ENCODE peak calls at places on chromosomes 3 and 15, in five cellular contexts. One of them, this sample, is unnamed.

GRCh38 chr3:191882289-191882688 is 421.3 kb downstream of the PYDC2 start:
- DNase-seq in AG09309: no peak
- DNase-seq in anterior cingulate cortex: no peak
- DNase-seq in LoVo: no peak
- DNase-seq in AG08395: no peak
- DNase-seq in this sample: peak; percentile 0

GRCh38 chr15:38868326-38869114 is 303.9 kb upstream of the RASGRP1 start:
- DNase-seq in AG09309: peak; percentile 84
- DNase-seq in anterior cingulate cortex: no peak
- DNase-seq in LoVo: peak; percentile 95
- DNase-seq in AG08395: peak; percentile 91
- DNase-seq in this sample: peak; percentile 95

GRCh38 chr3:159882784-159883779 is 105.6 kb upstream of the IL12A start:
- DNase-seq in AG09309: no peak
- DNase-seq in anterior cingulate cortex: no peak
- DNase-seq in LoVo: no peak
- DNase-seq in AG08395: peak; percentile 22
- DNase-seq in this sample: peak; percentile 67

GRCh38 chr3:126541628-126542339 is 16.9 kb downstream of the C3orf22 start:
- DNase-seq in AG09309: no peak
- DNase-seq in anterior cingulate cortex: no peak
- DNase-seq in LoVo: no peak
- DNase-seq in AG08395: no peak
- DNase-seq in this sample: no peak

GRCh38 chr3:47852604-47853397 is 49.9 kb downstream of the DHX30 start:
- DNase-seq in AG09309: no peak
- DNase-seq in anterior cingulate cortex: no peak
- DNase-seq in LoVo: no peak
- DNase-seq in AG08395: no peak
- DNase-seq in this sample: no peak

GRCh38 chr15:58222698-58223097 is 84.5 kb downstream of the AQP9 start:
- DNase-seq in AG09309: no peak
- DNase-seq in anterior cingulate cortex: no peak
- DNase-seq in LoVo: no peak
- DNase-seq in AG08395: peak; percentile 43
- DNase-seq in this sample: no peak

GRCh38 chr3:142586803-142587406 is 8.4 kb upstream of the ATR start:
- DNase-seq in AG09309: peak; percentile 67
- DNase-seq in anterior cingulate cortex: peak; percentile 1
- DNase-seq in LoVo: peak; percentile 83
- DNase-seq in AG08395: peak; percentile 80
- DNase-seq in this sample: peak; percentile 38

GRCh38 chr15:80433836-80434235 is 29.7 kb downstream of the ARNT2 start:
- DNase-seq in AG09309: no peak
- DNase-seq in anterior cingulate cortex: no peak
- DNase-seq in LoVo: no peak
- DNase-seq in AG08395: no peak
- DNase-seq in this sample: no peak

GRCh38 chr3:155682437-155682836 is 62.4 kb downstream of the PLCH1 start:
- DNase-seq in AG09309: no peak
- DNase-seq in anterior cingulate cortex: no peak
- DNase-seq in LoVo: no peak
- DNase-seq in AG08395: no peak
- DNase-seq in this sample: no peak

GRCh38 chr3:172980849-172981248 is 160.2 kb downstream of the SPATA16 start:
- DNase-seq in AG09309: no peak
- DNase-seq in anterior cingulate cortex: no peak
- DNase-seq in LoVo: no peak
- DNase-seq in AG08395: no peak
- DNase-seq in this sample: no peak

GRCh38 chr3:81744366-81744765 is 17.1 kb downstream of the GBE1 start:
- DNase-seq in AG09309: peak; percentile 95
- DNase-seq in anterior cingulate cortex: no peak
- DNase-seq in LoVo: peak; percentile 56
- DNase-seq in AG08395: peak; percentile 78
- DNase-seq in this sample: peak; percentile 85

GRCh38 chr3:88061749-88062148 is 2.7 kb downstream of the ZNF654 start:
- DNase-seq in AG09309: no peak
- DNase-seq in anterior cingulate cortex: no peak
- DNase-seq in LoVo: no peak
- DNase-seq in AG08395: no peak
- DNase-seq in this sample: no peak

GRCh38 chr3:33229066-33229465 is 10.5 kb upstream of the SUSD5 start:
- DNase-seq in AG09309: no peak
- DNase-seq in anterior cingulate cortex: no peak
- DNase-seq in LoVo: no peak
- DNase-seq in AG08395: no peak
- DNase-seq in this sample: no peak

GRCh38 chr15:85379403-85380131 is 836 bp upstream of the AKAP13 start:
- DNase-seq in AG09309: no peak
- DNase-seq in anterior cingulate cortex: no peak
- DNase-seq in LoVo: no peak
- DNase-seq in AG08395: peak; percentile 13
- DNase-seq in this sample: no peak

GRCh38 chr3:193344471-193344870 is 34.1 kb downstream of the ATP13A5 start:
- DNase-seq in AG09309: no peak
- DNase-seq in anterior cingulate cortex: no peak
- DNase-seq in LoVo: no peak
- DNase-seq in AG08395: no peak
- DNase-seq in this sample: no peak

GRCh38 chr3:53649816-53650215 is 155.4 kb downstream of the CACNA1D start:
- DNase-seq in AG09309: no peak
- DNase-seq in anterior cingulate cortex: no peak
- DNase-seq in LoVo: no peak
- DNase-seq in AG08395: no peak
- DNase-seq in this sample: no peak

GRCh38 chr3:37934631-37935289 is 55.8 kb upstream of the VILL start:
- DNase-seq in AG09309: no peak
- DNase-seq in anterior cingulate cortex: no peak
- DNase-seq in LoVo: peak; percentile 31
- DNase-seq in AG08395: no peak
- DNase-seq in this sample: peak; percentile 16

GRCh38 chr3:106018111-106018510 is 149.3 kb upstream of the CBLB start:
- DNase-seq in AG09309: no peak
- DNase-seq in anterior cingulate cortex: no peak
- DNase-seq in LoVo: no peak
- DNase-seq in AG08395: no peak
- DNase-seq in this sample: no peak

GRCh38 chr3:58214484-58215316 is 3.9 kb upstream of the DNASE1L3 start:
- DNase-seq in AG09309: no peak
- DNase-seq in anterior cingulate cortex: no peak
- DNase-seq in LoVo: no peak
- DNase-seq in AG08395: no peak
- DNase-seq in this sample: no peak

GRCh38 chr15:98889930-98890695 is 117.5 kb downstream of the PGPEP1L start:
- DNase-seq in AG09309: peak; percentile 85
- DNase-seq in anterior cingulate cortex: no peak
- DNase-seq in LoVo: peak; percentile 17
- DNase-seq in AG08395: peak; percentile 60
- DNase-seq in this sample: peak; percentile 90

GRCh38 chr15:68057758-68058157 is 3.6 kb downstream of the PIAS1 start:
- DNase-seq in AG09309: no peak
- DNase-seq in anterior cingulate cortex: no peak
- DNase-seq in LoVo: no peak
- DNase-seq in AG08395: no peak
- DNase-seq in this sample: no peak

GRCh38 chr3:150958694-150959093 is 13.8 kb downstream of the CLRN1 start:
- DNase-seq in AG09309: no peak
- DNase-seq in anterior cingulate cortex: no peak
- DNase-seq in LoVo: no peak
- DNase-seq in AG08395: no peak
- DNase-seq in this sample: no peak

GRCh38 chr3:49556500-49557275 is 2.4 kb downstream of the BSN start:
- DNase-seq in AG09309: no peak
- DNase-seq in anterior cingulate cortex: no peak
- DNase-seq in LoVo: no peak
- DNase-seq in AG08395: no peak
- DNase-seq in this sample: no peak

GRCh38 chr15:73679180-73679579 is 5.0 kb upstream of the CD276 start:
- DNase-seq in AG09309: no peak
- DNase-seq in anterior cingulate cortex: no peak
- DNase-seq in LoVo: no peak
- DNase-seq in AG08395: no peak
- DNase-seq in this sample: no peak

GRCh38 chr15:28456476-28457395 is 76.0 kb downstream of the GOLGA8G start:
- DNase-seq in AG09309: no peak
- DNase-seq in anterior cingulate cortex: no peak
- DNase-seq in LoVo: no peak
- DNase-seq in AG08395: no peak
- DNase-seq in this sample: no peak

GRCh38 chr15:35725353-35725752 is 179.4 kb upstream of the DPH6 start:
- DNase-seq in AG09309: no peak
- DNase-seq in anterior cingulate cortex: no peak
- DNase-seq in LoVo: no peak
- DNase-seq in AG08395: peak; percentile 10
- DNase-seq in this sample: no peak

GRCh38 chr3:47376393-47376792 is 4.4 kb upstream of the PTPN23 start:
- DNase-seq in AG09309: no peak
- DNase-seq in anterior cingulate cortex: no peak
- DNase-seq in LoVo: no peak
- DNase-seq in AG08395: no peak
- DNase-seq in this sample: no peak

GRCh38 chr3:172125053-172125452 is 85.7 kb downstream of the FNDC3B start:
- DNase-seq in AG09309: no peak
- DNase-seq in anterior cingulate cortex: no peak
- DNase-seq in LoVo: no peak
- DNase-seq in AG08395: no peak
- DNase-seq in this sample: no peak

GRCh38 chr3:25856902-25857518 is 67.1 kb downstream of the OXSM start:
- DNase-seq in AG09309: peak; percentile 23
- DNase-seq in anterior cingulate cortex: no peak
- DNase-seq in LoVo: peak; percentile 51
- DNase-seq in AG08395: peak; percentile 64
- DNase-seq in this sample: no peak

GRCh38 chr15:57463360-57463759 is 87.1 kb downstream of the CGNL1 start:
- DNase-seq in AG09309: no peak
- DNase-seq in anterior cingulate cortex: peak; percentile 10
- DNase-seq in LoVo: no peak
- DNase-seq in AG08395: no peak
- DNase-seq in this sample: no peak

GRCh38 chr15:50735156-50735555 is 30.4 kb downstream of the SPPL2A start:
- DNase-seq in AG09309: no peak
- DNase-seq in anterior cingulate cortex: no peak
- DNase-seq in LoVo: no peak
- DNase-seq in AG08395: no peak
- DNase-seq in this sample: no peak

GRCh38 chr3:156677120-156677479 is 2.7 kb downstream of the TIPARP start:
- DNase-seq in AG09309: no peak
- DNase-seq in anterior cingulate cortex: no peak
- DNase-seq in LoVo: no peak
- DNase-seq in AG08395: no peak
- DNase-seq in this sample: no peak

GRCh38 chr3:132549890-132550578 is 47.0 kb upstream of the ACKR4 start:
- DNase-seq in AG09309: peak; percentile 39
- DNase-seq in anterior cingulate cortex: no peak
- DNase-seq in LoVo: no peak
- DNase-seq in AG08395: peak; percentile 54
- DNase-seq in this sample: peak; percentile 37

This sample was measured in skeletal muscle cell.